ENCODE peak calls at places on chromosomes 11 and 22, in nine cellular contexts. One of them, this sample, is unnamed.

GRCh38 chr11:59185412-59185811 is 13.5 kb downstream of the DTX4 start:
- DNase-seq in mucosa of descending colon: peak
- DNase-seq in DMS53: no peak
- DNase-seq in HL-60: no peak
- DNase-seq in endothelial cell: no peak
- DNase-seq in thoracic aorta: no peak
- DNase-seq in NCI-H1092 treated with DMSO at 0.1 percent for 48 hours: no peak
- DNase-seq in NCI-H1105: no peak
- DNase-seq in stimulated activated CD4-positive, alpha-beta T cell treated with anti-CD3 and anti-CD28 coated beads, Interleukin-1b, Interleukin-23, amount 100 ng/mL, for 1 hour: no peak
- DNase-seq in this sample: no peak

GRCh38 chr11:69444381-69445130 is 36.9 kb upstream of the LINC01488 start:
- DNase-seq in stimulated activated CD4-positive, alpha-beta T cell treated with anti-CD3 and anti-CD28 coated beads, Interleukin-1b, Interleukin-23, amount 100 ng/mL, for 1 hour: no peak
- DNase-seq in endothelial cell: peak
- DNase-seq in DMS53: no peak
- DNase-seq in NCI-H1105: no peak
- DNase-seq in mucosa of descending colon: peak
- DNase-seq in NCI-H1092 treated with DMSO at 0.1 percent for 48 hours: no peak
- DNase-seq in HL-60: peak
- DNase-seq in thoracic aorta: peak
- DNase-seq in this sample: no peak

GRCh38 chr11:118975771-118976709 is 4.5 kb downstream of the FOXR1 start:
- DNase-seq in mucosa of descending colon: no peak
- DNase-seq in DMS53: peak
- DNase-seq in thoracic aorta: no peak
- DNase-seq in HL-60: no peak
- DNase-seq in stimulated activated CD4-positive, alpha-beta T cell treated with anti-CD3 and anti-CD28 coated beads, Interleukin-1b, Interleukin-23, amount 100 ng/mL, for 1 hour: no peak
- DNase-seq in NCI-H1105: peak
- DNase-seq in endothelial cell: no peak
- DNase-seq in NCI-H1092 treated with DMSO at 0.1 percent for 48 hours: no peak
- DNase-seq in this sample: peak

GRCh38 chr11:32400196-32400595 is 35.1 kb downstream of the WT1 start:
- DNase-seq in HL-60: peak
- DNase-seq in thoracic aorta: no peak
- DNase-seq in NCI-H1092 treated with DMSO at 0.1 percent for 48 hours: no peak
- DNase-seq in stimulated activated CD4-positive, alpha-beta T cell treated with anti-CD3 and anti-CD28 coated beads, Interleukin-1b, Interleukin-23, amount 100 ng/mL, for 1 hour: no peak
- DNase-seq in endothelial cell: no peak
- DNase-seq in NCI-H1105: no peak
- DNase-seq in mucosa of descending colon: no peak
- DNase-seq in DMS53: no peak
- DNase-seq in this sample: no peak

GRCh38 chr11:103730151-103730940 is 306.1 kb upstream of the DDI1 start:
- DNase-seq in mucosa of descending colon: no peak
- DNase-seq in thoracic aorta: no peak
- DNase-seq in NCI-H1092 treated with DMSO at 0.1 percent for 48 hours: no peak
- DNase-seq in endothelial cell: no peak
- DNase-seq in NCI-H1105: no peak
- DNase-seq in HL-60: no peak
- DNase-seq in stimulated activated CD4-positive, alpha-beta T cell treated with anti-CD3 and anti-CD28 coated beads, Interleukin-1b, Interleukin-23, amount 100 ng/mL, for 1 hour: no peak
- DNase-seq in DMS53: peak
- DNase-seq in this sample: peak

GRCh38 chr22:37443086-37443485 is 15.8 kb upstream of the ELFN2 start:
- DNase-seq in mucosa of descending colon: no peak
- DNase-seq in stimulated activated CD4-positive, alpha-beta T cell treated with anti-CD3 and anti-CD28 coated beads, Interleukin-1b, Interleukin-23, amount 100 ng/mL, for 1 hour: no peak
- DNase-seq in thoracic aorta: no peak
- DNase-seq in HL-60: no peak
- DNase-seq in NCI-H1092 treated with DMSO at 0.1 percent for 48 hours: peak
- DNase-seq in NCI-H1105: no peak
- DNase-seq in endothelial cell: no peak
- DNase-seq in DMS53: no peak
- DNase-seq in this sample: no peak

GRCh38 chr11:100574894-100575769 is 112.0 kb upstream of the ARHGAP42 start:
- DNase-seq in DMS53: peak
- DNase-seq in stimulated activated CD4-positive, alpha-beta T cell treated with anti-CD3 and anti-CD28 coated beads, Interleukin-1b, Interleukin-23, amount 100 ng/mL, for 1 hour: no peak
- DNase-seq in mucosa of descending colon: no peak
- DNase-seq in endothelial cell: no peak
- DNase-seq in thoracic aorta: no peak
- DNase-seq in HL-60: no peak
- DNase-seq in NCI-H1092 treated with DMSO at 0.1 percent for 48 hours: peak
- DNase-seq in NCI-H1105: no peak
- DNase-seq in this sample: peak

GRCh38 chr11:10742460-10743208 is 8.4 kb upstream of the CTR9 start:
- DNase-seq in thoracic aorta: no peak
- DNase-seq in HL-60: no peak
- DNase-seq in endothelial cell: no peak
- DNase-seq in mucosa of descending colon: peak
- DNase-seq in NCI-H1092 treated with DMSO at 0.1 percent for 48 hours: no peak
- DNase-seq in stimulated activated CD4-positive, alpha-beta T cell treated with anti-CD3 and anti-CD28 coated beads, Interleukin-1b, Interleukin-23, amount 100 ng/mL, for 1 hour: no peak
- DNase-seq in DMS53: peak
- DNase-seq in NCI-H1105: no peak
- DNase-seq in this sample: no peak

GRCh38 chr11:73381589-73381988 is 5.4 kb downstream of the RELT start:
- DNase-seq in NCI-H1092 treated with DMSO at 0.1 percent for 48 hours: no peak
- DNase-seq in endothelial cell: no peak
- DNase-seq in thoracic aorta: no peak
- DNase-seq in mucosa of descending colon: no peak
- DNase-seq in NCI-H1105: no peak
- DNase-seq in HL-60: no peak
- DNase-seq in stimulated activated CD4-positive, alpha-beta T cell treated with anti-CD3 and anti-CD28 coated beads, Interleukin-1b, Interleukin-23, amount 100 ng/mL, for 1 hour: no peak
- DNase-seq in DMS53: no peak
- DNase-seq in this sample: no peak

GRCh38 chr22:48936391-48936790 is 891.3 kb downstream of the BRD1 start:
- DNase-seq in DMS53: no peak
- DNase-seq in thoracic aorta: no peak
- DNase-seq in endothelial cell: no peak
- DNase-seq in stimulated activated CD4-positive, alpha-beta T cell treated with anti-CD3 and anti-CD28 coated beads, Interleukin-1b, Interleukin-23, amount 100 ng/mL, for 1 hour: no peak
- DNase-seq in NCI-H1105: no peak
- DNase-seq in NCI-H1092 treated with DMSO at 0.1 percent for 48 hours: no peak
- DNase-seq in HL-60: no peak
- DNase-seq in mucosa of descending colon: no peak
- DNase-seq in this sample: no peak

GRCh38 chr22:40376149-40376548 is 5.8 kb downstream of the SGSM3 start:
- DNase-seq in DMS53: no peak
- DNase-seq in NCI-H1105: no peak
- DNase-seq in mucosa of descending colon: no peak
- DNase-seq in stimulated activated CD4-positive, alpha-beta T cell treated with anti-CD3 and anti-CD28 coated beads, Interleukin-1b, Interleukin-23, amount 100 ng/mL, for 1 hour: no peak
- DNase-seq in HL-60: no peak
- DNase-seq in NCI-H1092 treated with DMSO at 0.1 percent for 48 hours: no peak
- DNase-seq in endothelial cell: no peak
- DNase-seq in thoracic aorta: no peak
- DNase-seq in this sample: no peak

GRCh38 chr22:37563153-37564081 is 3.1 kb downstream of the CDC42EP1 start:
- DNase-seq in thoracic aorta: peak
- DNase-seq in NCI-H1092 treated with DMSO at 0.1 percent for 48 hours: no peak
- DNase-seq in HL-60: no peak
- DNase-seq in DMS53: peak
- DNase-seq in mucosa of descending colon: peak
- DNase-seq in endothelial cell: no peak
- DNase-seq in stimulated activated CD4-positive, alpha-beta T cell treated with anti-CD3 and anti-CD28 coated beads, Interleukin-1b, Interleukin-23, amount 100 ng/mL, for 1 hour: no peak
- DNase-seq in NCI-H1105: no peak
- DNase-seq in this sample: no peak

GRCh38 chr11:95831198-95831883 is 41.0 kb downstream of the CEP57 start:
- DNase-seq in HL-60: no peak
- DNase-seq in endothelial cell: no peak
- DNase-seq in thoracic aorta: no peak
- DNase-seq in NCI-H1105: no peak
- DNase-seq in stimulated activated CD4-positive, alpha-beta T cell treated with anti-CD3 and anti-CD28 coated beads, Interleukin-1b, Interleukin-23, amount 100 ng/mL, for 1 hour: no peak
- DNase-seq in DMS53: no peak
- DNase-seq in NCI-H1092 treated with DMSO at 0.1 percent for 48 hours: no peak
- DNase-seq in mucosa of descending colon: no peak
- DNase-seq in this sample: no peak

GRCh38 chr11:2795491-2795991 is 90.0 kb downstream of the CDKN1C start:
- DNase-seq in NCI-H1105: no peak
- DNase-seq in mucosa of descending colon: no peak
- DNase-seq in NCI-H1092 treated with DMSO at 0.1 percent for 48 hours: no peak
- DNase-seq in endothelial cell: no peak
- DNase-seq in stimulated activated CD4-positive, alpha-beta T cell treated with anti-CD3 and anti-CD28 coated beads, Interleukin-1b, Interleukin-23, amount 100 ng/mL, for 1 hour: no peak
- DNase-seq in thoracic aorta: no peak
- DNase-seq in DMS53: no peak
- DNase-seq in HL-60: no peak
- DNase-seq in this sample: no peak

GRCh38 chr22:36977947-36978660 is 41.1 kb downstream of the TST start:
- DNase-seq in HL-60: peak
- DNase-seq in endothelial cell: peak
- DNase-seq in NCI-H1105: peak
- DNase-seq in thoracic aorta: peak
- DNase-seq in mucosa of descending colon: peak
- DNase-seq in stimulated activated CD4-positive, alpha-beta T cell treated with anti-CD3 and anti-CD28 coated beads, Interleukin-1b, Interleukin-23, amount 100 ng/mL, for 1 hour: peak
- DNase-seq in NCI-H1092 treated with DMSO at 0.1 percent for 48 hours: peak
- DNase-seq in DMS53: peak
- DNase-seq in this sample: peak

GRCh38 chr11:67422894-67423293 is 5.4 kb upstream of the RPS6KB2 start:
- DNase-seq in thoracic aorta: no peak
- DNase-seq in HL-60: no peak
- DNase-seq in DMS53: peak
- DNase-seq in stimulated activated CD4-positive, alpha-beta T cell treated with anti-CD3 and anti-CD28 coated beads, Interleukin-1b, Interleukin-23, amount 100 ng/mL, for 1 hour: no peak
- DNase-seq in endothelial cell: no peak
- DNase-seq in NCI-H1105: no peak
- DNase-seq in NCI-H1092 treated with DMSO at 0.1 percent for 48 hours: no peak
- DNase-seq in mucosa of descending colon: no peak
- DNase-seq in this sample: peak

GRCh38 chr11:107631043-107631442 is 40.1 kb downstream of the ELMOD1 start:
- DNase-seq in thoracic aorta: no peak
- DNase-seq in NCI-H1092 treated with DMSO at 0.1 percent for 48 hours: no peak
- DNase-seq in mucosa of descending colon: no peak
- DNase-seq in endothelial cell: no peak
- DNase-seq in NCI-H1105: no peak
- DNase-seq in stimulated activated CD4-positive, alpha-beta T cell treated with anti-CD3 and anti-CD28 coated beads, Interleukin-1b, Interleukin-23, amount 100 ng/mL, for 1 hour: no peak
- DNase-seq in HL-60: no peak
- DNase-seq in DMS53: no peak
- DNase-seq in this sample: no peak

GRCh38 chr11:8787372-8787771 is 104.8 kb downstream of the RPL27A start:
- DNase-seq in NCI-H1092 treated with DMSO at 0.1 percent for 48 hours: no peak
- DNase-seq in endothelial cell: no peak
- DNase-seq in thoracic aorta: no peak
- DNase-seq in mucosa of descending colon: peak
- DNase-seq in NCI-H1105: no peak
- DNase-seq in HL-60: no peak
- DNase-seq in stimulated activated CD4-positive, alpha-beta T cell treated with anti-CD3 and anti-CD28 coated beads, Interleukin-1b, Interleukin-23, amount 100 ng/mL, for 1 hour: no peak
- DNase-seq in DMS53: no peak
- DNase-seq in this sample: no peak

GRCh38 chr22:23520875-23521441 is 59.1 kb downstream of the IGLL1 start:
- DNase-seq in NCI-H1105: peak
- DNase-seq in mucosa of descending colon: no peak
- DNase-seq in stimulated activated CD4-positive, alpha-beta T cell treated with anti-CD3 and anti-CD28 coated beads, Interleukin-1b, Interleukin-23, amount 100 ng/mL, for 1 hour: no peak
- DNase-seq in DMS53: peak
- DNase-seq in NCI-H1092 treated with DMSO at 0.1 percent for 48 hours: peak
- DNase-seq in thoracic aorta: no peak
- DNase-seq in HL-60: no peak
- DNase-seq in endothelial cell: no peak
- DNase-seq in this sample: peak

GRCh38 chr11:76610871-76611475 is 59.6 kb downstream of the LRRC32 start:
- DNase-seq in thoracic aorta: no peak
- DNase-seq in NCI-H1105: peak
- DNase-seq in DMS53: no peak
- DNase-seq in NCI-H1092 treated with DMSO at 0.1 percent for 48 hours: peak
- DNase-seq in endothelial cell: no peak
- DNase-seq in mucosa of descending colon: no peak
- DNase-seq in HL-60: no peak
- DNase-seq in stimulated activated CD4-positive, alpha-beta T cell treated with anti-CD3 and anti-CD28 coated beads, Interleukin-1b, Interleukin-23, amount 100 ng/mL, for 1 hour: no peak
- DNase-seq in this sample: peak

GRCh38 chr22:37624876-37625275 is 14.6 kb upstream of the SH3BP1 start:
- DNase-seq in mucosa of descending colon: no peak
- DNase-seq in HL-60: no peak
- DNase-seq in endothelial cell: no peak
- DNase-seq in thoracic aorta: no peak
- DNase-seq in DMS53: no peak
- DNase-seq in NCI-H1092 treated with DMSO at 0.1 percent for 48 hours: no peak
- DNase-seq in NCI-H1105: no peak
- DNase-seq in stimulated activated CD4-positive, alpha-beta T cell treated with anti-CD3 and anti-CD28 coated beads, Interleukin-1b, Interleukin-23, amount 100 ng/mL, for 1 hour: no peak
- DNase-seq in this sample: no peak

GRCh38 chr11:45335434-45335833 is 49.3 kb upstream of the SYT13 start:
- DNase-seq in NCI-H1092 treated with DMSO at 0.1 percent for 48 hours: no peak
- DNase-seq in DMS53: no peak
- DNase-seq in stimulated activated CD4-positive, alpha-beta T cell treated with anti-CD3 and anti-CD28 coated beads, Interleukin-1b, Interleukin-23, amount 100 ng/mL, for 1 hour: no peak
- DNase-seq in HL-60: no peak
- DNase-seq in NCI-H1105: no peak
- DNase-seq in mucosa of descending colon: no peak
- DNase-seq in thoracic aorta: no peak
- DNase-seq in endothelial cell: no peak
- DNase-seq in this sample: peak

GRCh38 chr11:110160016-110160415 is 66.8 kb downstream of the ZC3H12C start:
- DNase-seq in NCI-H1092 treated with DMSO at 0.1 percent for 48 hours: no peak
- DNase-seq in mucosa of descending colon: no peak
- DNase-seq in NCI-H1105: no peak
- DNase-seq in DMS53: no peak
- DNase-seq in endothelial cell: no peak
- DNase-seq in stimulated activated CD4-positive, alpha-beta T cell treated with anti-CD3 and anti-CD28 coated beads, Interleukin-1b, Interleukin-23, amount 100 ng/mL, for 1 hour: no peak
- DNase-seq in HL-60: no peak
- DNase-seq in thoracic aorta: no peak
- DNase-seq in this sample: no peak